ENCODE peak calls at places on chromosomes 12 and 14, in eight cellular contexts. X, E, D, K, P, Z, R and N are unnamed samples. For H3K4me1 and H3K36me3, the result is how much of the 10 kb centered on the place peaks cover.

GRCh38 chr14:74309125-74309654 is 6.5 kb upstream of the ABCD4 start:
- DNase-seq in D (no peak), E (no peak), Z (no peak), K (no peak), X (no peak), P (no peak), R (no peak), N (no peak)

GRCh38 chr14:99035712-99036593 is 236.0 kb downstream of the BCL11B start:
- DNase-seq in E (peak), K (peak), Z (peak), X (peak), P (peak), D (no peak), R (peak), N (no peak)

GRCh38 chr12:7141351-7142005 is 11.3 kb downstream of the CLSTN3 start:
- DNase-seq in K (no peak), E (no peak), D (no peak), Z (no peak), P (no peak), X (no peak), R (no peak), N (no peak)

GRCh38 chr12:121391619-121392324 is 8.1 kb upstream of the RNF34 start:
- DNase-seq in D (peak), E (no peak), X (no peak), P (no peak), K (peak), R (no peak), Z (peak), N (no peak)

GRCh38 chr12:84070311-84070710 is 842.3 kb downstream of the SLC6A15 start:
- DNase-seq in X (no peak), K (peak), P (no peak), Z (no peak), R (peak), E (no peak), D (no peak), N (no peak)

GRCh38 chr14:86885280-86885679 is 1107.7 kb downstream of the GALC start:
- DNase-seq in Z (no peak), P (no peak), R (no peak), E (no peak), X (no peak), D (no peak), K (no peak), N (no peak)

GRCh38 chr12:13851828-13852227 is 129.6 kb downstream of the GRIN2B start:
- DNase-seq in P (no peak), Z (no peak), R (no peak), X (no peak), E (peak), K (no peak), D (peak), N (no peak)

GRCh38 chr14:93939304-93940229 is 12.4 kb downstream of the FAM181A start:
- DNase-seq in P (peak), R (peak), K (peak), E (peak), D (no peak), X (peak), Z (peak), N (peak)

GRCh38 chr12:50425859-50426258 is 25.2 kb downstream of the LARP4 start:
- DNase-seq in D (no peak), K (no peak), X (no peak), R (no peak), Z (no peak), E (peak), P (no peak), N (no peak)

GRCh38 chr12:57611116-57611809 is at the start of gene ARHGEF25:
- DNase-seq in E (peak), X (peak), P (no peak), Z (peak), D (no peak), K (peak), R (peak), N (no peak)

GRCh38 chr12:88868062-88868461 is 287.8 kb upstream of the KITLG start:
- DNase-seq in Z (no peak), K (peak), X (no peak), E (no peak), P (no peak), R (no peak), D (no peak), N (no peak)

GRCh38 chr14:105894125-105894977 is 368.0 kb downstream of the TMEM121 start:
- DNase-seq in D (no peak), E (no peak), K (no peak), P (peak), X (no peak), R (peak), Z (no peak), N (no peak)

GRCh38 chr14:84303140-84303539 is 1226.8 kb upstream of the FLRT2 start:
- DNase-seq in P (no peak), E (no peak), Z (no peak), X (no peak), D (no peak), R (no peak), K (no peak), N (no peak)

GRCh38 chr12:121285856-121286255 is 10.7 kb downstream of the CAMKK2 start:
- DNase-seq in K (no peak), R (no peak), X (no peak), P (no peak), E (no peak), D (no peak), Z (no peak), N (no peak)

GRCh38 chr12:75933136-75933535 is 98.4 kb downstream of the PHLDA1 start:
- DNase-seq in D (no peak), K (peak), R (no peak), Z (no peak), X (no peak), P (no peak), E (no peak), N (no peak)

GRCh38 chr14:28785096-28785952 is 18.7 kb downstream of the FOXG1 start:
- DNase-seq in D (no peak), X (peak), E (peak), K (peak), R (no peak), Z (no peak), P (no peak), N (no peak)

GRCh38 chr14:73771848-73772705 is 57.9 kb upstream of the PNMA1 start:
- DNase-seq in Z (peak), P (peak), D (peak), K (peak), R (no peak), E (peak), X (peak), N (peak)

GRCh38 chr12:31316964-31317363 is 9.0 kb downstream of the SINHCAF start:
- DNase-seq in D (no peak), Z (no peak), E (no peak), X (no peak), K (no peak), P (no peak), R (no peak), N (no peak)

GRCh38 chr12:64616221-64616620 is 5.9 kb downstream of the RASSF3 start:
- DNase-seq in E (no peak), R (no peak), D (no peak), X (no peak), Z (no peak), P (no peak), K (peak), N (no peak)

GRCh38 chr14:49549881-49550280 is 36.3 kb downstream of the RPS29 start:
- DNase-seq in D (no peak), E (peak), Z (no peak), P (no peak), X (no peak), R (no peak), K (peak), N (no peak)

GRCh38 chr12:76520348-76520747 is 39.2 kb downstream of the OSBPL8 start:
- DNase-seq in Z (no peak), P (no peak), K (no peak), X (no peak), D (no peak), R (no peak), E (no peak), N (no peak)

GRCh38 chr12:1608783-1609119 is 14.4 kb upstream of the FBXL14 start:
- DNase-seq in D (no peak), P (no peak), R (no peak), K (no peak), Z (no peak), E (no peak), X (no peak), N (no peak)

GRCh38 chr14:89672636-89673279 is 255.7 kb upstream of the FOXN3 start:
- DNase-seq in E (no peak), R (no peak), K (no peak), P (no peak), X (peak), Z (no peak), D (no peak), N (no peak)

GRCh38 chr14:61233436-61233956 is 47.6 kb downstream of the TMEM30B start:
- DNase-seq in E (no peak), X (no peak), D (no peak), K (no peak), Z (no peak), P (no peak), R (no peak), N (no peak)

GRCh38 chr14:103693514-103693913 is 21.7 kb downstream of the XRCC3 start:
- DNase-seq in Z (no peak), P (peak), K (no peak), E (no peak), R (no peak), X (no peak), D (no peak), N (no peak)
- H3K4me1 ChIP-seq in Z (under half), P (under half), K (under half), E (under half), R (under half), X (under half), D (under half), N (under half)

GRCh38 chr12:25811656-25812126 is 146.8 kb upstream of the RASSF8 start:
- DNase-seq in P (no peak), R (no peak), E (no peak), X (no peak), Z (no peak), K (peak), D (no peak), N (no peak)
- H3K27ac ChIP-seq in P (no peak), R (no peak), E (no peak), X (no peak), Z (peak), K (no peak), D (no peak), N (no peak)

DNA sequence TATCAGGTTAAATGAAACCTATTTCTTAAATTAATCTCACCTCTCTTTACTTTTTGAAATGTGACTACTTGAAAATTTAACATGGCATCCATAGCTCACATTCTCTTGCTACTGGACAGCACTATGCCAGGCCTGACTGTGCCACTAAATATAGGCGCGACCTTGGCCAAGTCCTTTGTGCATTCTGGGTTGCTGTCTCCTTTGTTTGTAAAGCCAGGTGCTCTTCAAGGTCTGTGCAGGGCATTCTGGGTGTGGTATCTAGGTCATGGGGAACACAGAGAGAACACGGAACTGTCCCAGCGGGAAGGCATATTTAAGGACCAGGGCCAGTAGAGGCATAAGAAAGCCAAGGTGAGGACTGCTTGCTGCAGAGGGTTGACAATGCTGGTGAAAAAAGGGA is 121.2 kb downstream of the ZNF664 start:
- DNase-seq in K (no peak), D (no peak), P (no peak), X (no peak), Z (no peak), R (no peak), E (no peak), N (no peak)
- H3K36me3 ChIP-seq in K (under half), D (under half), P (under half), X (under half), Z (under half), R (under half), E (under half), N (under half)

GRCh38 chr12:116266631-116267349 is 10.7 kb downstream of the MED13L start:
- DNase-seq in K (peak), Z (no peak), E (no peak), R (no peak), P (no peak), X (no peak), D (no peak), N (no peak)

GRCh38 chr12:116263844-116264243 is 13.6 kb downstream of the MED13L start:
- DNase-seq in D (no peak), E (peak), Z (no peak), K (no peak), X (no peak), P (no peak), R (no peak), N (no peak)

GRCh38 chr12:116264525-116265070 is 12.9 kb downstream of the MED13L start:
- DNase-seq in P (no peak), E (peak), Z (no peak), R (no peak), D (no peak), X (no peak), K (no peak), N (no peak)

GRCh38 chr12:116266220-116266619 is 11.3 kb downstream of the MED13L start:
- DNase-seq in R (no peak), Z (no peak), D (no peak), X (peak), P (no peak), K (peak), E (peak), N (no peak)

GRCh38 chr12:116265361-116266128 is 11.9 kb downstream of the MED13L start:
- DNase-seq in R (no peak), X (no peak), D (no peak), E (no peak), K (no peak), P (no peak), Z (no peak), N (no peak)
- H3K4me1 ChIP-seq in R (half or more), X (under half), D (under half), E (under half), K (under half), P (half or more), Z (under half), N (half or more)

GRCh38 chr12:9065607-9065856 is 50.2 kb downstream of the A2M start:
- DNase-seq in P (no peak), D (no peak), K (no peak), Z (no peak), E (peak), X (no peak), R (no peak), N (no peak)
- H3K27ac ChIP-seq in P (peak), D (no peak), K (no peak), Z (no peak), E (no peak), X (peak), R (peak), N (no peak)